ENCODE peak calls at places on chromosomes 3 and 15, in four cellular contexts. P is sigmoid colon; O is tibial nerve; F is naive thymus-derived CD4-positive, alpha-beta T cell. H is an unnamed sample. For H3K4me1 and H3K36me3, the result is how much of the 10 kb centered on the place peaks cover.

GRCh38 chr3:143847787-143848631 is at the start of gene SLC9A9:
- DNase-seq in P (no peak), O (no peak), F (peak), H (peak)

GRCh38 chr3:16148213-16148612 is 26.3 kb upstream of the GALNT15 start:
- DNase-seq in P (no peak), O (no peak), F (no peak), H (no peak)

GRCh38 chr3:119831941-119832371 is 50.1 kb downstream of the NR1I2 start:
- DNase-seq in P (no peak), O (no peak), F (no peak), H (no peak)

GRCh38 chr3:143825513-143825912 is 22.8 kb downstream of the SLC9A9 start:
- DNase-seq in P (no peak), O (no peak), F (peak), H (peak)

GRCh38 chr3:157865449-157865862 is 240.8 kb downstream of the SHOX2 start:
- DNase-seq in P (no peak), O (no peak), F (peak), H (no peak)

GRCh38 chr15:68204776-68205557 is at the start of gene CALML4:
- DNase-seq in P (peak), O (peak), F (no peak), H (no peak)

GRCh38 chr3:12476238-12476897 is 7.9 kb upstream of the TSEN2 start:
- DNase-seq in P (peak), O (no peak), F (no peak), H (no peak)

GRCh38 chr15:76197703-76198455 is 113.4 kb downstream of the ETFA start:
- DNase-seq in P (peak), O (no peak), F (no peak), H (no peak)

GRCh38 chr3:15331606-15332404 is 581 bp downstream of the SH3BP5 start:
- DNase-seq in P (peak), O (no peak), F (peak), H (peak)

GRCh38 chr3:4986175-4986610 is 7.0 kb downstream of the BHLHE40 start:
- DNase-seq in P (no peak), O (no peak), F (no peak), H (no peak)

GRCh38 chr15:40010681-40011080 is 28.3 kb downstream of the SRP14 start:
- DNase-seq in P (no peak), O (no peak), F (no peak), H (no peak)

GRCh38 chr3:184645304-184645703 is 66.6 kb downstream of the MAGEF1 start:
- DNase-seq in P (no peak), O (no peak), F (no peak), H (no peak)

GRCh38 chr3:52388933-52389332 is 56.0 kb downstream of the SEMA3G start:
- DNase-seq in P (no peak), O (no peak), F (no peak), H (no peak)

GRCh38 chr3:52385157-52385556 is 59.7 kb downstream of the SEMA3G start:
- DNase-seq in P (no peak), O (no peak), F (no peak), H (no peak)

GRCh38 chr3:52384009-52384761 is 60.7 kb downstream of the SEMA3G start:
- DNase-seq in P (no peak), O (no peak), F (no peak), H (no peak)

GRCh38 chr3:52388348-52388821 is 56.5 kb downstream of the SEMA3G start:
- DNase-seq in P (no peak), O (no peak), F (no peak), H (no peak)

GRCh38 chr3:52387481-52387880 is 57.4 kb downstream of the SEMA3G start:
- DNase-seq in P (no peak), O (no peak), F (no peak), H (no peak)
- H3K27ac ChIP-seq in P (no peak), O (no peak), F (no peak), H (no peak)

DNA sequence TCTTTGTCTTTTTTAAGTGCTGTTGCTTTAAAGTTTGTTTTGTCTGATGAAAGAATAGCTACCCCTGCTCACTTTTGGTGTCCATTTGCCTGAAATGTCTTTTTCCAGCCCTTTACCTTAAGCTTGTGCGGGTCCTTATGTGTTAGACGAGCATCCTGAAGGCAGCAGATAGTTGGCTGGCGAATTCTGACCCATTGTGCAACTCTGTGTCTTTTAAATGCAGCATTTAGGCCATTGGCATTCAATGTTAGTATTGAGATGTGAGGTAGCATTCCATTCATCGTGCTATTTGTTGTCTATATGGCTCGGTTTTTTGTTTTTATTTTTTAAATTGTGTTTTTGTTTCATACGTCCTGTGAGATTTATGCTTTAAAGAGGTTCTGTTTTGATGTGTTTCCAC is 55.0 kb downstream of the ZDHHC19 start:
- DNase-seq in P (no peak), O (no peak), F (no peak), H (no peak)
- H3K4me1 ChIP-seq in P (under half), O (under half), F (under half), H (under half)

GRCh38 chr15:89377842-89378698 is 43.4 kb upstream of the POLG start:
- DNase-seq in P (no peak), O (no peak), F (no peak), H (no peak)

GRCh38 chr15:89379423-89379735 is 44.8 kb upstream of the POLG start:
- DNase-seq in P (no peak), O (no peak), F (no peak), H (no peak)

GRCh38 chr15:89381330-89381729 is 46.7 kb upstream of the POLG start:
- DNase-seq in P (no peak), O (no peak), F (no peak), H (no peak)

GRCh38 chr15:89378699-89379422 is 44.2 kb upstream of the POLG start:
- DNase-seq in P (no peak), O (no peak), F (peak), H (no peak)

GRCh38 chr15:89379818-89380217 is 45.2 kb upstream of the POLG start:
- DNase-seq in P (no peak), O (no peak), F (no peak), H (no peak)
- H3K36me3 ChIP-seq in P (under half), O (under half), F (under half), H (under half)

DNA sequence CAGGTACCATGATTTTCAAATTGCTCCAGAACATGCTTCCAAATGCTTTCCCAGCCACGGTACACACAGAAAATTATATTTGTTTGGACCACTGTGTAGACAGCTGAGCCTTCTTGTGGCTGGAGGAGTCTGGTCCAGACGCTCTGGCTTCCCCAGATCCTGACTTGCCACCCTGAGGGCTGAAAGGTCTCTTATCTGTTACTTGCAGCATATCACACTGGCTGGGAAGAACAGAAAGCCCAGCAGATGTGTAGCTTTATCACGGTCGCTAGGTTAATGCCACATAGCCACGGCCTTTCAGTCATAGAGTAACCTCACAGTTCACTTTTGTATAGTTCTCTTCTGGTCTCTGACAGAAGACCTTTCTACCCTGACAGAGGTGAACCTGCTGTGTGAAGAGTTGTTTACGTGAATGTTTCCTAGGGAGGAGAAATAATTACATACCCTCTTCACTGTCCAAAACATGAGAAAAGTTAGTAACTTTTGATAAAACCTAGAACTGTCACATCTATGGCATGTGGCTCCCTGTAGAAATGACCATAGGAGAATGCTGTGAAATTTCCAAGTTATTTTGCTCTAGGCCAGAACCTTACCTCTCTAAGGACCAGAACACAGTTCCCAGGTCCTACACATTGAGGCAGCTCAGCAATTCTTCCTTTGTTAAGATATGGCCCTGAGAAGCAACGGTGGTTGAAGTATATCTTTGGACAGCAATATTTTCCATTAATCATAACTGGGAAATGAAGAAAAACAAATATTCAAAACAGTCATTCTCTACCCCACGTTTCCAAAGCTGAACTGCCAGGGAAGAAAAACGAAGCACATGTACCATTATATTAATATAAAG is 15.8 kb upstream of the STIMATE start:
- DNase-seq in P (no peak), O (no peak), F (no peak), H (no peak)
- H3K27ac ChIP-seq in P (no peak), O (no peak), F (no peak), H (no peak)

GRCh38 chr3:8553405-8553804 is 51.8 kb downstream of the LMCD1 start:
- DNase-seq in P (no peak), O (no peak), F (no peak), H (no peak)
- H3K4me1 ChIP-seq in P (under half), O (under half), F (under half), H (under half)

DNA sequence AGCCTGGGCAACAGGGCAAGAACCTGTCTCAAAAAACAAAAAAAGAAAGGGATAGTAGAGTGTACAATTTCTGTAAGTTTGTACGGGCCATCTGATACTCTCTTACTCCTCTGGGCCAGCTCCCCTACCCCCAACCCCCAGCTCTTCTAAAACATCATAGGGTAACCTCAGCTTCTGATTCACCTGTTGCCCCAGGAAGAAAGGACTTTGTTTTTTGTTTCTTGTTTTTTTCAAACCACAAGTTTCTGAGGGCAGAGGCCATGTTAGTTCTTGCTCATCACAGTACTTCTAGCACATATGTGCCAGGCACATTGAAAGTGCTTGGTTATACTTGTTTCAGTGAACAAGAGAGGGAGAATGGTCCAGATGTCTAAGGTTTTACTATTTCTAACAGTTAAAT is 20.2 kb downstream of the ATOSA start:
- DNase-seq in P (no peak), O (no peak), F (peak), H (peak)
- H3K36me3 ChIP-seq in P (under half), O (under half), F (half or more), H (half or more)

DNA sequence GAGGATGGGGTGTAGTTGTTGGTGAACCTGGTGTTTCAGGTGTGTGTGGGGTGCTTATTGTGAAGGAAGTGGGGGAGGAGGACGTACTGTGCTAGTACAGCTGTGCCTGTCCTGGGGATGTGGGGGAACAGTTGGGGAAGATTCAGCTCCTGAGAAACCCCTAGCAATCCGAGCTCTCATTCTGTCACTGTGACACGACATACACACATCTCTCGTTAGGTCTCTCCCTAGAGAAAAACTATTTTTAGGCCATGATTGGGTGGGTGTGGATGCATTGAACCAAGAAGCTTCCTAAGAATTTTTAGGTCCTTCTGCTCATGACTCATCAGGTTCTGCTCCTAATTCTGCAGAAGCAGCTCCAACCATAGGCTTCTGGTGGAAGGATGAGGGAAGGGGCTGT is 54.3 kb downstream of the SLC30A4 start:
- DNase-seq in P (no peak), O (no peak), F (no peak), H (no peak)
- H3K27ac ChIP-seq in P (no peak), O (no peak), F (no peak), H (no peak)

DNA sequence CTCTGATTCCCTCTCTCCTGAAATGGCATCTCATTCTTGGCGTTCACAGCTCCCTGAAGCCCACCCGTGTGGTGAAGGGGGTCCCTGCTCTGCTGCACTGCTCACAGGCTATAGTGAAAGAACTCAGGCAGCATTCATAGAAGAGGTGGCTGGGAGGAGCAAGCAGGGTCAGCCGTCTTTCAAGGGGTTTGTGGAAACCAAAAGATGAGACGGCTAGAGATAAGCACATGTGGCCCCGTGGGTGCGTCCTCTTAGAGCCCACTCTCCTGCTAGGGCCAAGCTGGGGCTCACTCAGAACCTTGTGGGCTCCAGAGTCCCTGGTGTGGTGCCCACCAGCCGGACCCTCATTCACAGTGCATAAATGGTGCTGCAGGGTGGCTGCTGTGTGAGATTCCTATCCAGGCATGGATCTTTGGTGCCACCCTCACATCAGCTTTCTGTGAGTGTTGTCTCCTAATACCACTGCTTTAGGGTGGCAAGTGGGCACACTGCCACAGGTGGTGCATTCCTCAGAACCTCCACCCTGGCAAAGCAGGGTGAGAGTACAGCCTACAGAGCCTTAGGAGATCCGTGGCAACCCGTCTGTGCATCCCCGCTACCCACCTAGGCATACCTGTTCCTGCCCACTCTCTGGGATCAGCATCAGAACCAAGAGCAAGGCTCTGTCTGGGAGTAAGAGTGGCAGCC is 11.2 kb upstream of the SEMA4B start:
- DNase-seq in P (no peak), O (no peak), F (no peak), H (no peak)
- H3K4me1 ChIP-seq in P (half or more), O (half or more), F (under half), H (under half)

GRCh38 chr3:132703733-132704132 is 18.5 kb downstream of the NPHP3 start:
- DNase-seq in P (no peak), O (no peak), F (no peak), H (no peak)
- H3K36me3 ChIP-seq in P (half or more), O (half or more), F (under half), H (half or more)